ENCODE peak calls at places on chromosomes 1 and 21, in ten cellular contexts. F is stimulated activated naive CD8-positive, alpha-beta T cell treated with anti-CD3 and anti-CD28 coated beads, Interleukin-15, amount 100 ng/mL, for 72 hours; M is T-helper 9 cell; R is T-helper 17 cell; G is GM18507; T is iris pigment epithelial cell; J is HFF-Myc; S is putamen; Y is foreskin fibroblast; O is stimulated activated CD8-positive, alpha-beta memory T cell treated with anti-CD3 and anti-CD28 coated beads, Interleukin-12 subunit alpha, Interleukin-12 subunit beta, amount 100 ng/mL, for 4 hours. A is an unnamed sample.

GRCh38 chr1:203508463-203508862 is 14.5 kb downstream of the OPTC start:
- DNase-seq in F (no peak), M (no peak), R (no peak), G (no peak), T (no peak), J (no peak), S (no peak), Y (no peak), O (no peak), A (no peak)

GRCh38 chr21:35428489-35428888 is 379.4 kb upstream of the RUNX1 start:
- DNase-seq in F (peak; percentile 30), M (no peak), R (no peak), G (no peak), T (peak; percentile 33), J (no peak), S (no peak), Y (peak; percentile 21), O (peak; percentile 15), A (no peak)

GRCh38 chr1:207923121-207923520 is 12.2 kb upstream of the CD34 start:
- DNase-seq in F (no peak), M (no peak), R (no peak), G (no peak), T (no peak), J (no peak), S (no peak), Y (no peak), O (no peak), A (no peak)

GRCh38 chr1:111151838-111152237 is 11.8 kb downstream of the CEPT1 start:
- DNase-seq in F (no peak), M (no peak), R (no peak), G (no peak), T (no peak), J (no peak), S (no peak), Y (no peak), O (no peak), A (no peak)

GRCh38 chr21:25558123-25558522 is 49.2 kb downstream of the MRPL39 start:
- DNase-seq in F (no peak), M (no peak), R (no peak), G (no peak), T (no peak), J (no peak), S (no peak), Y (no peak), O (no peak), A (no peak)

GRCh38 chr1:111904478-111905218 is 84.8 kb downstream of the KCND3 start:
- DNase-seq in F (no peak), M (no peak), R (no peak), G (no peak), T (no peak), J (no peak), S (no peak), Y (peak; percentile 6), O (no peak), A (no peak)

GRCh38 chr1:192439373-192440025 is 122.7 kb downstream of the RGS21 start:
- DNase-seq in F (no peak), M (no peak), R (no peak), G (no peak), T (peak; percentile 87), J (peak; percentile 54), S (no peak), Y (peak; percentile 89), O (no peak), A (no peak)

GRCh38 chr1:153614189-153614900 is 1.4 kb upstream of the S100A16 start:
- DNase-seq in F (no peak), M (no peak), R (no peak), G (no peak), T (no peak), J (no peak), S (no peak), Y (no peak), O (no peak), A (no peak)

GRCh38 chr1:58883037-58883887 is 99.4 kb upstream of the JUN start:
- DNase-seq in F (no peak), M (no peak), R (no peak), G (no peak), T (peak; percentile 99), J (peak; percentile 85), S (no peak), Y (peak; percentile 97), O (no peak), A (no peak)

GRCh38 chr1:70353641-70354331 is 736 bp downstream of the ANKRD13C start:
- DNase-seq in F (peak; percentile 78), M (no peak), R (no peak), G (peak; percentile 8), T (peak; percentile 76), J (peak; percentile 33), S (peak; percentile 18), Y (peak; percentile 73), O (no peak), A (no peak)

GRCh38 chr1:66439028-66439427 is 94.9 kb upstream of the SGIP1 start:
- DNase-seq in F (no peak), M (no peak), R (no peak), G (no peak), T (peak; percentile 68), J (no peak), S (no peak), Y (peak; percentile 69), O (no peak), A (no peak)

GRCh38 chr1:31444725-31445448 is 31.9 kb downstream of the SERINC2 start:
- DNase-seq in F (no peak), M (no peak), R (no peak), G (no peak), T (no peak), J (no peak), S (no peak), Y (peak; percentile 29), O (no peak), A (no peak)

GRCh38 chr1:160777486-160778089 is 18.4 kb upstream of the LY9 start:
- DNase-seq in F (peak; percentile 47), M (peak; percentile 25), R (no peak), G (no peak), T (no peak), J (no peak), S (no peak), Y (no peak), O (no peak), A (peak; percentile 15)

GRCh38 chr1:155339515-155340111 is 18.9 kb downstream of the RUSC1 start:
- DNase-seq in F (no peak), M (no peak), R (no peak), G (no peak), T (peak; percentile 36), J (no peak), S (no peak), Y (no peak), O (no peak), A (no peak)

GRCh38 chr1:145927916-145928647 is 798 bp upstream of the RBM8A start:
- DNase-seq in F (no peak), M (no peak), R (no peak), G (no peak), T (no peak), J (no peak), S (no peak), Y (no peak), O (no peak), A (no peak)

GRCh38 chr1:225378880-225379279 is 49.0 kb downstream of the LBR start:
- DNase-seq in F (no peak), M (no peak), R (no peak), G (no peak), T (peak; percentile 59), J (no peak), S (no peak), Y (peak; percentile 63), O (no peak), A (no peak)

GRCh38 chr1:84433253-84434080 is 35.2 kb downstream of the DNASE2B start:
- DNase-seq in F (peak; percentile 64), M (peak; percentile 30), R (no peak), G (peak; percentile 15), T (peak; percentile 76), J (peak; percentile 79), S (peak; percentile 84), Y (peak; percentile 87), O (no peak), A (peak; percentile 48)

GRCh38 chr1:110233861-110234260 is 23.7 kb downstream of the KCNC4 start:
- DNase-seq in F (no peak), M (no peak), R (no peak), G (no peak), T (no peak), J (no peak), S (no peak), Y (no peak), O (no peak), A (no peak)

GRCh38 chr1:2526824-2527552 is 592 bp upstream of the PANK4 start:
- DNase-seq in F (peak; percentile 83), M (peak; percentile 25), R (no peak), G (peak; percentile 42), T (peak; percentile 37), J (no peak), S (peak; percentile 80), Y (peak; percentile 84), O (peak; percentile 40), A (no peak)

GRCh38 chr1:246398126-246398813 is 108.8 kb downstream of the SMYD3 start:
- DNase-seq in F (no peak), M (no peak), R (no peak), G (no peak), T (peak; percentile 21), J (no peak), S (no peak), Y (no peak), O (no peak), A (no peak)

GRCh38 chr1:24109686-24110475 is 2.1 kb downstream of the MYOM3 start:
- DNase-seq in F (no peak), M (no peak), R (no peak), G (no peak), T (no peak), J (no peak), S (no peak), Y (no peak), O (no peak), A (no peak)

GRCh38 chr1:108561731-108562326 is 1.9 kb downstream of the EEIG2 start:
- DNase-seq in F (peak; percentile 87), M (peak; percentile 75), R (peak; percentile 71), G (peak; percentile 47), T (no peak), J (no peak), S (no peak), Y (peak; percentile 37), O (peak; percentile 68), A (peak; percentile 62)

GRCh38 chr1:219876798-219877209 is 51.6 kb downstream of the SLC30A10 start:
- DNase-seq in F (no peak), M (no peak), R (no peak), G (no peak), T (no peak), J (no peak), S (no peak), Y (peak; percentile 4), O (no peak), A (no peak)

GRCh38 chr1:43143441-43143888 is 28.6 kb downstream of the EBNA1BP2 start:
- DNase-seq in F (peak; percentile 18), M (no peak), R (no peak), G (no peak), T (no peak), J (no peak), S (no peak), Y (no peak), O (no peak), A (no peak)

GRCh38 chr21:32246571-32246970 is 32.3 kb downstream of the MIS18A start:
- DNase-seq in F (no peak), M (no peak), R (no peak), G (no peak), T (no peak), J (no peak), S (no peak), Y (no peak), O (no peak), A (no peak)

GRCh38 chr21:33230518-33231324 is 983 bp downstream of the IFNAR2 start:
- DNase-seq in F (no peak), M (peak; percentile 37), R (peak; percentile 40), G (no peak), T (peak; percentile 86), J (no peak), S (peak; percentile 44), Y (peak; percentile 77), O (no peak), A (peak; percentile 29)

GRCh38 chr1:12477936-12478611 is 139.9 kb downstream of the DHRS3 start:
- DNase-seq in F (peak; percentile 55), M (no peak), R (no peak), G (no peak), T (peak; percentile 100), J (peak; percentile 90), S (no peak), Y (peak; percentile 99), O (no peak), A (no peak)

GRCh38 chr1:48114596-48115384 is 107.7 kb upstream of the SLC5A9 start:
- DNase-seq in F (no peak), M (no peak), R (no peak), G (no peak), T (no peak), J (no peak), S (no peak), Y (no peak), O (no peak), A (no peak)